ENCODE peak calls at places on chromosomes 6 and 20, in nine cellular contexts. Y is stomach, D is epithelial cell of esophagus, L is fibroblast of lung, Z is coronary artery, R is NCI-H2107, X is HS-5, P is T1000, F is NCI-H226. G is an unnamed sample.

GRCh38 chr20:59596690-59597089 is 7.7 kb upstream of the PHACTR3 start:
- DNase-seq in Y (no peak), F (no peak), R (no peak), Z (no peak), L (no peak), X (no peak), P (no peak), D (no peak), G (no peak)

GRCh38 chr20:48684501-48685041 is 143.2 kb downstream of the PREX1 start:
- DNase-seq in D (no peak), Z (no peak), P (no peak), X (no peak), Y (peak; percentile 81), L (no peak), R (no peak), F (no peak), G (peak; percentile 52)

GRCh38 chr6:48817714-48818113 is 645.3 kb downstream of the MMUT start:
- DNase-seq in R (no peak), X (no peak), Z (no peak), P (no peak), L (peak; percentile 33), D (peak; percentile 83), F (peak; percentile 22), Y (no peak), G (no peak)

GRCh38 chr6:108653864-108654402 is 93.2 kb downstream of the FOXO3 start:
- DNase-seq in D (peak; percentile 42), P (no peak), Y (peak; percentile 57), Z (peak; percentile 90), X (no peak), R (no peak), F (peak; percentile 22), L (peak; percentile 64), G (no peak)

GRCh38 chr20:50331469-50332251 is 141.0 kb downstream of the CEBPB start:
- DNase-seq in F (peak; percentile 26), Y (peak; percentile 77), R (no peak), D (peak; percentile 52), Z (no peak), P (no peak), L (no peak), X (no peak), G (no peak)

GRCh38 chr6:169646906-169647567 is 54.8 kb downstream of the WDR27 start:
- DNase-seq in Z (no peak), X (no peak), R (no peak), P (no peak), L (no peak), D (no peak), Y (no peak), F (no peak), G (no peak)

GRCh38 chr6:148464319-148465010 is 121.8 kb downstream of the SASH1 start:
- DNase-seq in D (peak; percentile 61), Z (no peak), P (no peak), Y (peak; percentile 60), F (peak; percentile 26), R (peak; percentile 2), X (peak; percentile 63), L (peak; percentile 59), G (no peak)

GRCh38 chr6:130178692-130179091 is 44.1 kb downstream of the SAMD3 start:
- DNase-seq in Y (no peak), P (peak; percentile 42), X (peak; percentile 83), Z (no peak), F (peak; percentile 94), L (peak; percentile 98), R (no peak), D (peak; percentile 92), G (no peak)

GRCh38 chr6:3046295-3046694 is 22.0 kb upstream of the RIPK1 start:
- DNase-seq in X (no peak), R (no peak), P (no peak), F (no peak), Z (no peak), D (peak; percentile 51), L (no peak), Y (no peak), G (no peak)

GRCh38 chr6:152338335-152339125 is 298.6 kb downstream of the SYNE1 start:
- DNase-seq in Y (peak; percentile 55), P (no peak), F (peak; percentile 25), D (peak; percentile 51), L (no peak), Z (no peak), X (no peak), R (no peak), G (peak; percentile 65)

GRCh38 chr20:38434310-38434741 is 802 bp downstream of the SNHG17 start:
- DNase-seq in Y (no peak), P (no peak), X (no peak), F (no peak), L (peak; percentile 18), D (peak; percentile 21), R (no peak), Z (no peak), G (peak; percentile 30)

GRCh38 chr20:7113577-7114466 is 346.3 kb downstream of the BMP2 start:
- DNase-seq in Z (no peak), L (peak; percentile 33), Y (peak; percentile 28), D (peak; percentile 68), F (no peak), R (no peak), X (no peak), P (no peak), G (no peak)

G was measured in left colon.